ENCODE peak calls at places on chromosome 11, in ten cellular contexts. P is left colon; C is stimulated activated CD4-positive, alpha-beta T cell treated with anti-CD3 and anti-CD28 coated beads, Interleukin-4, amount 100 ng/mL, for 1 hour; O is activated CD4-positive, alpha-beta T cell treated with anti-CD3 and anti-CD28 coated beads, Interleukin-2, amount 50 U/mL, for 1 hour; R is aorta; H is stimulated activated CD8-positive, alpha-beta memory T cell treated with anti-CD3 and anti-CD28 coated beads, Interleukin-15, amount 100 ng/mL, for 1 hour; W is transverse colon; F is activated T-helper 2 cell treated with anti-CD3 and anti-CD28 coated beads, Interferon-gamma antibody, Interleukin-2, Interleukin-4, amounts not matched to agents 10 μg/mL and 5 μg/mL and 100 μg/mL, durations not matched to agents 14 hours and 24 hours and 36 hours; L is DMS153; X is iris pigment epithelial cell. J is an unnamed sample.

GRCh38 chr11:63944987-63945386 is 6.2 kb downstream of the NAA40 start:
- DNase-seq in C (no peak), H (no peak), O (no peak), L (no peak), P (peak), X (no peak), W (peak), R (no peak), F (no peak), J (no peak)

GRCh38 chr11:113332638-113333329 is 18.4 kb downstream of the TTC12 start:
- DNase-seq in F (no peak), W (no peak), O (no peak), R (no peak), L (no peak), X (no peak), H (no peak), C (no peak), P (no peak), J (no peak)

GRCh38 chr11:126114486-126115252 is 52.0 kb upstream of the CDON start:
- DNase-seq in C (no peak), H (no peak), O (no peak), R (no peak), P (no peak), L (peak), F (no peak), W (no peak), X (no peak), J (no peak)

GRCh38 chr11:47333886-47334443 is 18.5 kb downstream of the MYBPC3 start:
- DNase-seq in W (no peak), X (no peak), C (no peak), F (no peak), O (no peak), L (no peak), P (no peak), R (no peak), H (no peak), J (no peak)

GRCh38 chr11:103961010-103961409 is 75.4 kb upstream of the DDI1 start:
- DNase-seq in F (no peak), L (no peak), W (no peak), H (no peak), P (no peak), O (no peak), R (no peak), X (peak), C (no peak), J (no peak)

GRCh38 chr11:125591659-125592304 is 870 bp upstream of the STT3A start:
- DNase-seq in X (peak), F (peak), W (peak), P (peak), H (no peak), O (peak), L (no peak), R (peak), C (peak), J (peak)

GRCh38 chr11:71386232-71386631 is 62.0 kb downstream of the DHCR7 start:
- DNase-seq in F (no peak), W (no peak), O (no peak), X (no peak), C (no peak), R (no peak), L (no peak), H (no peak), P (no peak), J (no peak)

GRCh38 chr11:46519351-46519750 is 74.5 kb downstream of the AMBRA1 start:
- DNase-seq in L (no peak), F (no peak), R (no peak), W (no peak), X (no peak), P (no peak), H (no peak), O (no peak), C (no peak), J (no peak)

J was measured in vagina.